ENCODE peak calls at places on chromosomes 16 and 17, in five cellular contexts. X is breast epithelium, C is kidney epithelial cell, D is thyroid gland, J is heart left ventricle. N is an unnamed sample.
A peak's percentile ranks its signal among the peaks of the same experiment; 100 is the strongest.

GRCh38 chr17:1576500-1576899 is 13.9 kb upstream of the PITPNA start:
- DNase-seq in J (no peak), C (no peak), X (peak; percentile 28), D (no peak), N (no peak)

GRCh38 chr17:3575506-3575905 is 17.9 kb upstream of the TRPV3 start:
- DNase-seq in X (no peak), D (no peak), J (no peak), C (no peak), N (no peak)

GRCh38 chr17:70110443-70110880 is 35.4 kb downstream of the KCNJ16 start:
- DNase-seq in X (no peak), C (peak; percentile 53), J (no peak), D (no peak), N (no peak)

GRCh38 chr17:41013181-41013580 is 4.3 kb upstream of the KRTAP3-1 start:
- DNase-seq in D (no peak), J (no peak), C (no peak), X (no peak), N (no peak)

GRCh38 chr16:14132696-14133048 is 61.6 kb downstream of the MRTFB start:
- DNase-seq in C (no peak), J (no peak), D (no peak), X (no peak), N (no peak)

GRCh38 chr17:61680921-61681320 is 89.9 kb upstream of the NACA2 start:
- DNase-seq in C (no peak), X (no peak), D (no peak), J (no peak), N (no peak)

GRCh38 chr17:35607239-35607817 is 20.2 kb downstream of the AP2B1 start:
- DNase-seq in C (no peak), X (no peak), D (no peak), J (no peak), N (no peak)

GRCh38 chr16:50810241-50810965 is 68.5 kb downstream of the CYLD start:
- DNase-seq in X (no peak), C (no peak), D (no peak), J (no peak), N (no peak)

GRCh38 chr16:57354311-57354710 is 4.3 kb upstream of the CCL22 start:
- DNase-seq in X (no peak), J (no peak), C (no peak), D (no peak), N (no peak)

GRCh38 chr17:50785126-50785525 is 17.8 kb upstream of the ANKRD40CL start:
- DNase-seq in D (no peak), C (no peak), X (peak; percentile 77), J (no peak), N (no peak)

GRCh38 chr17:21814776-21815175 is 122.5 kb downstream of the KCNJ18 start:
- DNase-seq in X (no peak), D (no peak), C (no peak), J (no peak), N (no peak)

GRCh38 chr17:29563816-29564215 is 3.0 kb downstream of the ABHD15 start:
- DNase-seq in X (no peak), J (no peak), D (no peak), C (no peak), N (no peak)

GRCh38 chr17:43732961-43733360 is 25.6 kb downstream of the SOST start:
- DNase-seq in J (no peak), X (no peak), D (no peak), C (peak; percentile 83), N (no peak)

GRCh38 chr16:8355714-8356113 is 234.6 kb downstream of the TMEM114 start:
- DNase-seq in X (no peak), C (no peak), J (no peak), D (no peak), N (no peak)
- TF ChIP-seq CTCF in X (no peak), C (no peak), J (no peak), D (no peak), N (no peak)

DNA sequence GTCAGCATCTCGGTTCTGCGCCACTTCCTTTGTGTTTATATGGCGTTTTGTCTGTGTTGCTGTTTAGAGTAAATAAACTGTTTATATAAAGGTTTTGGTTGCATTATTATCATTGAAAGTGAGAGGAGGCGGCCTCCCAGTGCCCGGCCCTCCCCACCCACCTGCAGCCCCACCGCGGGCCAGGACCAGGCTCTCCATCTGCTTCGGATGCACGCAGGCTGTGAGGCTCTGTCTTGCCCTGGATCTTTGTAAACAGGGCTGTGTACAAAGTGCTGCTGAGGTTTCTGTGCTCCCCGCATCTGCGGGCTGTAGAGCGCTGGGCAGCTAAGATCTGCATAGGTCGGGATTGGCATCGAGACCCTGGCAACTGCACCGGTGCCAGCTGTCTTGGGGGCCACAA is 8.2 kb upstream of the BAIAP3 start:
- DNase-seq in D (no peak), J (no peak), C (no peak), X (no peak), N (no peak)
- H3K36me3 ChIP-seq in D (peaks cover 37% of the 10 kb centered on the region), J (peaks cover 55% of the 10 kb centered on the region), C (peaks cover 4% of the 10 kb centered on the region), X (peaks cover 13% of the 10 kb centered on the region), N (peaks cover 67% of the 10 kb centered on the region)

DNA sequence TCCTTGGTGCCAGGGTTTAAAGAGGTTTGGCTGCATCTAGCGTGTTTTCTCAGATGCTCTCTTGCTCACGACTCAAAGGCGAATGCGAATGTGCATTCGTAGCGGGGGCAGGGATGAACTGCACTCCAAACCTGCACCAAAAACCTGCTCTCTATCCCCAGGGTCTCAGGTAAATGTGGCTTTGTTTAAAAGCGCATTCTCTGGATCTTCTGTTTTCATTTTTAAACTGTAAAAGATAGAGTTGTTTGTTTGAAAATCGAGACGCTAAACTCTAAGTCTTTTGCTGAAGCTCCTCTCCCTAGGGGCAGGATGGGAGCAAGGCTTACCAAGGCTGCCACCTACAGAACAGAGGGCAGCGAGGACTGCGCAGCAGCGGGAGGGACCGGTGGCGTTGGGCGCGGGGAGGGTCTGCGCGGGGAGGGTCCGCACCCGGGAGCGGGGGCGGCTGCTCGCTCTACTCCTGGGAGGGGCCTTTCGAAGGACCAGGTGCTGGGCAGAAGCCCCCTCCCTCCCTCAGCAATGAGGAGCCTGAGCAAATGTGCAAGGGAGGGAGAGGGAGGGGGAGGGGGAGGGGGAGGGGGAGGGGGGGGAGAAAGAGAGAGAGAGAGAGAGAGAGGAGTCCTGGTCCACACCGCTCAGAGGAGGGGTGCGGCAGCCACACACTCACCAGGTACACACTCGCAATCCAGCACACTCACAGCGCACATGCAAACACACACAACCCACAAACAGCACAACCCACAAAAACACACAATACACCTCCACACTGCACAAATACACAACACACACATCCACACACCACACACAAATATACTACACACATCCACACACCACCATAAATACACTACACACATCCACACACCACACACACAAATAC is 142.8 kb downstream of the GRIN2A start:
- DNase-seq in X (no peak), D (peak; percentile 27), J (peak; percentile 37), C (no peak), N (no peak)
- TF ChIP-seq CTCF in X (no peak), D (peak; percentile 18), J (peak; percentile 18), C (peak; percentile 26), N (peak; percentile 10)

GRCh38 chr16:84606081-84606875 is 11.6 kb downstream of the COTL1 start:
- DNase-seq in D (peak; percentile 97), X (no peak), J (no peak), C (no peak), N (no peak)

GRCh38 chr16:84605339-84605848 is 12.5 kb downstream of the COTL1 start:
- DNase-seq in J (no peak), D (peak; percentile 44), C (no peak), X (no peak), N (no peak)

GRCh38 chr16:84608281-84608680 is 9.6 kb downstream of the COTL1 start:
- DNase-seq in D (no peak), X (no peak), C (no peak), J (no peak), N (no peak)

GRCh38 chr16:84607061-84607460 is 10.8 kb downstream of the COTL1 start:
- DNase-seq in X (no peak), D (no peak), C (no peak), J (no peak), N (no peak)

GRCh38 chr16:84607694-84608093 is 10.2 kb downstream of the COTL1 start:
- DNase-seq in C (no peak), D (no peak), X (no peak), J (no peak), N (no peak)
- H3K36me3 ChIP-seq in C (peaks cover 4% of the 10 kb centered on the region), D (no peaks in the 10 kb centered on the region), X (no peaks in the 10 kb centered on the region), J (no peaks in the 10 kb centered on the region), N (no peaks in the 10 kb centered on the region)

DNA sequence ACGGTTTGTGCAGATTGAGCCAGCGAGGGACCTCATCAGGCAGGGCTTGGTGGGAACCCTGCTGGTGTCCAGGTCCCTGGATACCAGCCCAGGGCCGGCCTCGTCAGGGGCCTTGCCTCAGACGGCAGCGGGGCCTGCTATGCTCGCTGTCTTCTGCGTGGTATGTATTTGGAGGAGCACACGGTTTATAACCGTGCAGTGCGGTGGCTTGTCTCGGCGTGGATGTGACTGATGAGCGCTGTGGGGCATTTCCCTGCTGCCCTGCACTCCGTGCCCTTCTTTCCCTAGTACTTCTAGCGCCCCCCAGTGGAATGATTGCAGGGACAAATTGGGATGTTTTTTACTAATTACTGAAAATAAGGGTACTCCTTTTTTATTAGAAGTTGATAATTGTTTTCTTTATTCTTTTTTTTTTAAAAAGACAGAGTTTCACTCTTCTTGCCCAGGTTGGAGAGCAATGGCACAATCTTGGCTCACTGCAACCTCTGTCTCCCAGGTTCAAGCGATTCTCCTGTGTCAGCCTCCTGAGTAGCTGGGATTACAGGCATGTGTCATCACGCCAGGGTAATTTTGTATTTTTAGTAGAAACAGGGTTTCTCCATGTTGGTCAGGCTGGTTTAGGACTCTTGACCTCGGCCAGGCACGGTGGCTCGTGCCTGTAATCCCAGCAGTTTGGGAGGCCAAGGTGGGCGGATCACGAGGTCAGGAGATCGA is 15.3 kb downstream of the TBCD start:
- DNase-seq in J (peak; percentile 65), X (no peak), C (no peak), D (no peak), N (no peak)
- TF ChIP-seq CTCF in J (peak; percentile 59), X (peak; percentile 11), C (peak; percentile 71), D (no peak), N (peak; percentile 43)

GRCh38 chr16:52725043-52725442 is 178.1 kb upstream of the TOX3 start:
- DNase-seq in D (no peak), C (no peak), X (no peak), J (no peak), N (no peak)

GRCh38 chr16:52725461-52725860 is 178.5 kb upstream of the TOX3 start:
- DNase-seq in C (no peak), X (no peak), D (no peak), J (no peak), N (no peak)

GRCh38 chr16:52721331-52721730 is 174.4 kb upstream of the TOX3 start:
- DNase-seq in X (no peak), J (no peak), D (no peak), C (no peak), N (no peak)
- H3K36me3 ChIP-seq in X (no peaks in the 10 kb centered on the region), J (no peaks in the 10 kb centered on the region), D (no peaks in the 10 kb centered on the region), C (no peaks in the 10 kb centered on the region), N (no peaks in the 10 kb centered on the region)

GRCh38 chr17:46042248-46042647 is 43.2 kb downstream of the STH start:
- DNase-seq in J (no peak), D (no peak), C (no peak), X (no peak), N (no peak)
- TF ChIP-seq CTCF in J (no peak), D (no peak), C (no peak), X (no peak), N (no peak)